ENCODE peak calls at places on chromosome 1, in four cellular contexts. P is right lobe of liver, D is ovary, U is breast epithelium. N is an unnamed sample.

GRCh38 chr1:44472614-44473262 is 67.7 kb downstream of the RNF220 start:
- DNase-seq in U (peak; percentile 24), D (no peak), P (no peak), N (no peak)

GRCh38 chr1:246262281-246262680 is 244.8 kb downstream of the SMYD3 start:
- DNase-seq in U (no peak), D (no peak), P (no peak), N (no peak)

GRCh38 chr1:94017155-94017829 is 103.7 kb downstream of the ABCA4 start:
- DNase-seq in D (no peak), P (no peak), U (no peak), N (no peak)

GRCh38 chr1:153434746-153435455 is 18.6 kb downstream of the S100A7A start:
- DNase-seq in U (no peak), D (no peak), P (no peak), N (no peak)

GRCh38 chr1:220067246-220068204 is 21.2 kb upstream of the EPRS1 start:
- DNase-seq in U (no peak), P (no peak), D (no peak), N (no peak)

GRCh38 chr1:13593511-13594131 is 10.0 kb downstream of the PDPN start:
- DNase-seq in U (peak; percentile 52), P (no peak), D (peak; percentile 74), N (no peak)

GRCh38 chr1:230381049-230381467 is 45.1 kb downstream of the PGBD5 start:
- DNase-seq in P (peak; percentile 84), U (peak; percentile 32), D (no peak), N (no peak)

GRCh38 chr1:88802950-88803349 is 88.4 kb downstream of the GTF2B start:
- DNase-seq in D (no peak), U (no peak), P (no peak), N (no peak)

GRCh38 chr1:39540504-39541031 is 36.0 kb downstream of the PABPC4 start:
- DNase-seq in U (peak; percentile 52), D (peak; percentile 36), P (peak; percentile 60), N (no peak)

GRCh38 chr1:154148787-154149186 is 6.1 kb downstream of the NUP210L start:
- DNase-seq in U (no peak), P (no peak), D (no peak), N (no peak)

GRCh38 chr1:177306019-177306415 is 135.3 kb downstream of the BRINP2 start:
- DNase-seq in D (no peak), P (no peak), U (no peak), N (no peak)

GRCh38 chr1:205084360-205084759 is at the start of gene TMEM81:
- DNase-seq in P (no peak), D (no peak), U (no peak), N (no peak)

GRCh38 chr1:91582431-91582921 is 81.8 kb downstream of the CDC7 start:
- DNase-seq in D (peak; percentile 37), P (no peak), U (no peak), N (peak; percentile 48)

GRCh38 chr1:210681158-210681557 is 352.5 kb downstream of the HHAT start:
- DNase-seq in P (peak; percentile 24), D (no peak), U (no peak), N (no peak)

GRCh38 chr1:180235502-180236239 is 5.6 kb downstream of the LHX4 start:
- DNase-seq in D (no peak), U (no peak), P (no peak), N (no peak)

GRCh38 chr1:221712776-221713431 is 29.0 kb downstream of the DUSP10 start:
- DNase-seq in P (no peak), D (no peak), U (peak; percentile 28), N (no peak)

GRCh38 chr1:183197762-183198161 is 11.7 kb downstream of the LAMC2 start:
- DNase-seq in U (no peak), P (no peak), D (no peak), N (no peak)

GRCh38 chr1:21324368-21325137 is 34.3 kb upstream of the ECE1 start:
- DNase-seq in U (peak; percentile 81), P (peak; percentile 62), D (peak; percentile 81), N (peak; percentile 68)

GRCh38 chr1:201456499-201457309 is 12.3 kb downstream of the PHLDA3 start:
- DNase-seq in U (peak; percentile 83), D (no peak), P (no peak), N (no peak)

GRCh38 chr1:53293123-53293522 is 34.7 kb downstream of the LRP8 start:
- DNase-seq in U (no peak), P (no peak), D (no peak), N (no peak)

GRCh38 chr1:84665703-84666317 is 24.5 kb downstream of the SSX2IP start:
- DNase-seq in P (peak; percentile 60), D (no peak), U (no peak), N (no peak)

GRCh38 chr1:116916533-116917460 is 7.1 kb downstream of the PTGFRN start:
- DNase-seq in P (no peak), U (no peak), D (peak; percentile 27), N (no peak)

GRCh38 chr1:19384772-19385187 is 72.7 kb downstream of the SLC66A1 start:
- DNase-seq in P (no peak), U (no peak), D (no peak), N (no peak)

GRCh38 chr1:215226755-215227154 is 144.2 kb downstream of the KCNK2 start:
- DNase-seq in U (no peak), P (no peak), D (no peak), N (no peak)

GRCh38 chr1:79478160-79478559 is 471.6 kb upstream of the ADGRL4 start:
- DNase-seq in D (no peak), U (no peak), P (no peak), N (no peak)

GRCh38 chr1:40630488-40631223 is 34.8 kb downstream of the RIMS3 start:
- DNase-seq in D (no peak), P (no peak), U (no peak), N (peak; percentile 38)

GRCh38 chr1:14552246-14552970 is 46.1 kb upstream of the KAZN start:
- DNase-seq in P (no peak), D (no peak), U (no peak), N (no peak)

GRCh38 chr1:220272047-220272840 is at the start of gene RAB3GAP2:
- DNase-seq in D (peak; percentile 92), U (peak; percentile 94), P (peak; percentile 97), N (peak; percentile 89)

GRCh38 chr1:17539526-17540254 is at the start of gene ARHGEF10L:
- DNase-seq in P (no peak), U (no peak), D (peak; percentile 30), N (no peak)

GRCh38 chr1:62746086-62746808 is 37.7 kb upstream of the ATG4C start:
- DNase-seq in P (no peak), D (no peak), U (no peak), N (peak; percentile 30)

GRCh38 chr1:165495811-165496143 is 48.0 kb upstream of the LRRC52 start:
- DNase-seq in D (no peak), P (no peak), U (no peak), N (no peak)

GRCh38 chr1:165496493-165496892 is 47.3 kb upstream of the LRRC52 start:
- DNase-seq in D (no peak), U (no peak), P (no peak), N (no peak)

GRCh38 chr1:165501975-165502358 is 41.8 kb upstream of the LRRC52 start:
- DNase-seq in U (no peak), P (no peak), D (no peak), N (no peak)

GRCh38 chr1:165497444-165498013 is 46.3 kb upstream of the LRRC52 start:
- DNase-seq in P (no peak), D (no peak), U (no peak), N (no peak)

DNA sequence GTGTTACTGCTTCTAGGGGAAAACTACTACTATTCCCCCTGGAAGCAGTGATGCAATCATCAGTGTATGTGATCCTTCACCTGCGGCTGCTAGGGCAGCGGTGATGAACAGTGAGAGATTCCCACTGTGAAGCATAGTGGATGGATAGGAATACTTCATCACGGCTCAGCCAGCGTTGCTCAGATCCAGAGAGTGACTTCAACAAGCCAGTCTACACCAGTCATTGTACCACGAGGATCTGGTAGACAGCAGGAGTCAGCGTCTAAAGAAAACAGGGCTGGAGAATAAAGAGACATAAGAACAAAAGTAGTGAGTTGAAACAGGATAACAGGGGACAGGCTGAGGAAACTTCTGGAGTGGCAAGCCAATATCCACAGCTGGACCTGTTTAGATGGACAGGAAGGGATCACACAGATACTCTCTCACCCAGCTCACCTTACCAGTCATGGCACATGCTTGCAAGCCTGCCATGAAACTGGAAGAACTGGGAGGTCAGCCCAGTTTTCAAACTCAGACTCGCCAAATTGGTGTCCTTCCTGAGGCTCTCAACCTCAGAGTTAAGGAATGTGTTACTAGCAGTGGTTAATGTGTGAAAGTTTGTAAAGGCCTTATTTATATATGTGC is 42.3 kb upstream of the LRRC52 start:
- DNase-seq in U (no peak), P (no peak), D (no peak), N (no peak)
- TF ChIP-seq POLR2A in U (no peak), P (no peak), D (no peak), N (no peak)

GRCh38 chr1:9731051-9731537 is 79.6 kb downstream of the PIK3CD start:
- DNase-seq in U (no peak), P (no peak), D (no peak), N (no peak)

GRCh38 chr1:9730096-9730901 is 78.8 kb downstream of the PIK3CD start:
- DNase-seq in U (no peak), P (no peak), D (no peak), N (no peak)

GRCh38 chr1:9733160-9733789 is 81.7 kb downstream of the PIK3CD start:
- DNase-seq in P (no peak), D (no peak), U (no peak), N (no peak)

GRCh38 chr1:9731561-9731960 is 80.0 kb downstream of the PIK3CD start:
- DNase-seq in D (no peak), U (no peak), P (no peak), N (no peak)

GRCh38 chr1:9732123-9732971 is 80.8 kb downstream of the PIK3CD start:
- DNase-seq in D (no peak), P (no peak), U (no peak), N (no peak)
- TF ChIP-seq POLR2A in D (no peak), P (no peak), U (no peak), N (no peak)

GRCh38 chr1:1063945-1064831 is 9.9 kb downstream of the RNF223 start:
- DNase-seq in P (peak; percentile 70), D (no peak), U (no peak), N (peak; percentile 94)
- TF ChIP-seq POLR2A in P (no peak), D (no peak), U (no peak), N (no peak)

DNA sequence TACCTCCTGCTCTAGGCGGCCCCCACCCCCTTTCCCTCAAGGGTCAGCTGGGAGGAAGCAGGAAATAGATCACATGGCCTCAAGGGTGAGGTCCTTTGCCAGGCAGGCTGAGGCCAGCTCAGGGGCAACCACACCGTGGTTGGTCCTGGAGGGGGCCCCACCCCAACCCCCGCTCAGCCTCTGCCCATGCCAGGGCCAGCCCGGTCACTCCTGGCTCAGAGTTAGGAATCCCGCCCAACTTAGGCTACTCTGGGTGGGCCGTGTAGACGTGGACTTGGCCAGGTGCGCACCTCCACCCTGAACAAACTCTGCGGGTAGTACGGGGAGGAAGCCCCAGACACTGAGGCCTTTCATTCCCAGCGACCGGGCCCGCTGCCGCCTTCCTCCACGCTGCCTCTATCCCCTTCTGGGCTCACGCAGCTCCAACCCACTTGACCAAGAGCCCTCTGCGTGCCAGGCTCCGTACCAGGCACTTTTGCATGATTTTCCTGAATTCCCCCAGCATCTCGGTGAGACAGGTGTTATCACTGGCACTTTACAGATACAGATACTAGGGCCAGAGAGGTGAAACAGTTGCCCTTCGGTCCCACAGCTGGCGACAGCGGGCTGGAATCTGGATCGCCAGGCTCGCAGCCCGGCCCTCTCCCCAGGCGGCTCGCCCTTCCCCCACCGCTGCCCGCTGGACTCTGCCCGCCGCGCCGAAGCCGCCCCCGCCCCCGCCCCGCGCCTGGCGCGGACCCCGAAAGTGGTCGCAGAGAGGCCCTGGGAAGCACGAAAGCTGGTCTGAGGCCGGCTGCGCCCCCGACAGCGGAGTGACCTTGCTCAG is 771 bp downstream of the GALE start:
- DNase-seq in D (no peak), P (peak; percentile 92), U (peak; percentile 79), N (peak; percentile 81)
- TF ChIP-seq POLR2A in D (no peak), P (peak; percentile 73), U (no peak), N (peak; percentile 61)

GRCh38 chr1:225809842-225810578 is at the start of gene EPHX1:
- DNase-seq in D (peak; percentile 89), P (peak; percentile 97), U (peak; percentile 83), N (peak; percentile 98)
- TF ChIP-seq POLR2A in D (peak; percentile 66), P (peak; percentile 99), U (no peak), N (peak; percentile 95)

N was measured in H54.